ENCODE peak calls at places on chromosomes 7 and 10, in nine cellular contexts. A, Z, C, Q, M, W, X, B and J are unnamed samples.

GRCh38 chr7:17070117-17070750 is 188.5 kb upstream of the AGR3 start:
- DNase-seq in C (no peak), M (no peak), B (no peak), Q (no peak), X (no peak), A (no peak), Z (no peak), W (no peak), J (no peak)

GRCh38 chr10:114239994-114240345 is 916 bp downstream of the VWA2 start:
- DNase-seq in Z (no peak), Q (no peak), M (peak), C (no peak), W (no peak), B (no peak), A (no peak), X (no peak), J (no peak)

GRCh38 chr10:58963723-58964124 is 212.7 kb upstream of the PHYHIPL start:
- DNase-seq in A (no peak), X (no peak), Z (no peak), Q (no peak), M (no peak), W (no peak), C (no peak), B (no peak), J (peak)

GRCh38 chr10:17278607-17279240 is 50.7 kb downstream of the VIM start:
- DNase-seq in Z (no peak), C (no peak), M (no peak), Q (no peak), B (no peak), W (no peak), A (no peak), X (no peak), J (no peak)

GRCh38 chr7:30911561-30911969 is at the start of gene AQP1:
- DNase-seq in C (peak), Q (peak), B (no peak), M (no peak), A (no peak), Z (no peak), X (no peak), W (no peak), J (no peak)

GRCh38 chr10:31926765-31927596 is 1.6 kb downstream of the ARHGAP12 start:
- DNase-seq in Z (no peak), Q (no peak), B (peak), M (no peak), W (no peak), C (no peak), X (no peak), A (no peak), J (no peak)

GRCh38 chr10:23120001-23120934 is 24.9 kb downstream of the MSRB2 start:
- DNase-seq in Z (no peak), B (no peak), W (no peak), Q (no peak), X (no peak), M (no peak), C (no peak), A (no peak), J (no peak)

GRCh38 chr7:150755473-150756099 is 18.4 kb downstream of the GIMAP5 start:
- DNase-seq in Z (no peak), W (no peak), M (no peak), C (no peak), Q (no peak), A (peak), X (no peak), B (peak), J (no peak)

GRCh38 chr10:86203162-86203905 is 163.3 kb downstream of the GRID1 start:
- DNase-seq in B (peak), M (peak), Z (no peak), C (no peak), X (peak), Q (no peak), W (no peak), A (no peak), J (peak)

GRCh38 chr10:11437391-11438241 is 173.8 kb downstream of the USP6NL start:
- DNase-seq in Z (no peak), M (no peak), X (no peak), A (no peak), B (no peak), Q (no peak), C (no peak), W (no peak), J (no peak)

GRCh38 chr10:35640951-35641429 is 1.1 kb downstream of the FZD8 start:
- DNase-seq in W (peak), B (peak), X (peak), Q (peak), C (peak), M (peak), A (no peak), Z (peak), J (peak)

GRCh38 chr7:2169923-2170575 is 62.7 kb downstream of the MAD1L1 start:
- DNase-seq in C (no peak), X (no peak), Q (no peak), B (no peak), M (no peak), Z (no peak), A (no peak), W (no peak), J (no peak)

GRCh38 chr7:143055754-143056153 is 3.6 kb downstream of the OR6V1 start:
- DNase-seq in C (no peak), Z (no peak), W (no peak), Q (no peak), X (no peak), A (no peak), M (no peak), B (no peak), J (no peak)

GRCh38 chr10:123272171-123272570 is 118.0 kb downstream of the BUB3 start:
- DNase-seq in W (no peak), Z (no peak), M (no peak), X (peak), B (peak), C (no peak), A (no peak), Q (no peak), J (no peak)

GRCh38 chr10:70430489-70431445 is 10.7 kb downstream of the NODAL start:
- DNase-seq in A (no peak), X (no peak), M (no peak), W (no peak), C (no peak), Q (peak), Z (no peak), B (peak), J (peak)

GRCh38 chr7:129083525-129083924 is 28.6 kb upstream of the TNPO3 start:
- DNase-seq in X (no peak), B (no peak), C (no peak), A (no peak), M (no peak), W (no peak), Z (no peak), Q (no peak), J (no peak)

GRCh38 chr10:30359373-30360206 is 10.5 kb upstream of the MTPAP start:
- DNase-seq in X (peak), W (peak), Z (peak), A (peak), Q (peak), M (peak), B (peak), C (peak), J (peak)

GRCh38 chr7:84328571-84328970 is 134.0 kb upstream of the SEMA3A start:
- DNase-seq in W (no peak), X (no peak), M (no peak), B (peak), Z (no peak), A (no peak), Q (no peak), C (no peak), J (no peak)

GRCh38 chr10:132803595-132804210 is 17.8 kb upstream of the NKX6-2 start:
- DNase-seq in W (no peak), Z (no peak), X (no peak), C (no peak), B (no peak), Q (no peak), A (no peak), M (no peak), J (no peak)

GRCh38 chr10:128059915-128060314 is 66.3 kb downstream of the MKI67 start:
- DNase-seq in B (no peak), C (no peak), A (no peak), X (no peak), Q (no peak), Z (no peak), W (no peak), M (no peak), J (no peak)

GRCh38 chr7:31114593-31115343 is 62.7 kb downstream of the ADCYAP1R1 start:
- DNase-seq in Q (peak), A (no peak), W (no peak), B (peak), Z (no peak), X (no peak), M (peak), C (no peak), J (no peak)

GRCh38 chr7:131284702-131285419 is 42.8 kb upstream of the MKLN1 start:
- DNase-seq in A (no peak), M (no peak), X (no peak), C (peak), Q (no peak), W (no peak), B (no peak), Z (no peak), J (no peak)

GRCh38 chr7:150876817-150877526 is 24.7 kb downstream of the AOC1 start:
- DNase-seq in A (peak), Q (peak), W (peak), C (peak), X (peak), M (peak), B (peak), Z (no peak), J (peak)

GRCh38 chr10:78511324-78512204 is 477.9 kb downstream of the RPS24 start:
- DNase-seq in Z (no peak), W (no peak), B (no peak), A (no peak), Q (no peak), M (no peak), X (no peak), C (no peak), J (no peak)

GRCh38 chr7:17697128-17697881 is 243.0 kb downstream of the SNX13 start:
- DNase-seq in B (no peak), W (no peak), X (no peak), A (no peak), Q (no peak), C (no peak), M (no peak), Z (no peak), J (no peak)

GRCh38 chr7:125427676-125428075 is 498.1 kb upstream of the POT1 start:
- DNase-seq in Q (no peak), Z (no peak), B (no peak), A (no peak), M (no peak), X (no peak), C (no peak), W (no peak), J (no peak)

GRCh38 chr7:139494835-139495568 is 11.5 kb upstream of the KLRG2 start:
- DNase-seq in X (no peak), W (no peak), Z (no peak), B (no peak), C (no peak), M (no peak), Q (no peak), A (no peak), J (no peak)

GRCh38 chr10:99394256-99394655 is 36.2 kb downstream of the GOT1 start:
- DNase-seq in W (no peak), C (no peak), Q (no peak), M (no peak), X (no peak), B (no peak), A (no peak), Z (no peak), J (no peak)

GRCh38 chr7:158239290-158239981 is 348.2 kb downstream of the PTPRN2 start:
- DNase-seq in M (no peak), Z (no peak), X (no peak), B (no peak), C (no peak), A (no peak), Q (no peak), W (no peak), J (no peak)

GRCh38 chr10:77949167-77949566 is 22.6 kb upstream of the DLG5 start:
- DNase-seq in Q (no peak), X (no peak), Z (no peak), B (peak), W (peak), A (no peak), M (no peak), C (no peak), J (no peak)

GRCh38 chr10:71475243-71475871 is 78.6 kb downstream of the CDH23 start:
- DNase-seq in A (no peak), B (no peak), Q (no peak), X (peak), C (no peak), Z (no peak), W (no peak), M (no peak), J (no peak)

GRCh38 chr7:130845581-130846085 is 111.6 kb upstream of the KLF14 start:
- DNase-seq in Z (no peak), M (no peak), A (no peak), W (no peak), C (no peak), B (peak), X (no peak), Q (no peak), J (no peak)

GRCh38 chr10:113945075-113945686 is 90.7 kb downstream of the NHLRC2 start:
- DNase-seq in Q (peak), Z (no peak), W (peak), M (no peak), C (peak), A (no peak), X (no peak), B (peak), J (no peak)

GRCh38 chr7:106285801-106286492 is 1.2 kb upstream of the NAMPT start:
- DNase-seq in Q (no peak), X (peak), W (no peak), C (no peak), M (no peak), B (no peak), A (no peak), Z (no peak), J (no peak)